ENCODE peak calls at places on chromosome 12, in eight cellular contexts. G, C, J, E, Y, M, O and D are unnamed samples.

GRCh38 chr12:12214635-12215131 is 52.2 kb downstream of the LRP6 start:
- DNase-seq in G (no peak), C (peak), J (no peak), E (no peak), Y (no peak), M (no peak), O (no peak), D (no peak)

GRCh38 chr12:79001404-79001803 is 136.8 kb downstream of the SYT1 start:
- DNase-seq in G (no peak), C (no peak), J (no peak), E (no peak), Y (no peak), M (no peak), O (no peak), D (no peak)

GRCh38 chr12:104494137-104494815 is 37.5 kb downstream of the CHST11 start:
- DNase-seq in G (no peak), C (no peak), J (no peak), E (no peak), Y (no peak), M (no peak), O (no peak), D (no peak)

GRCh38 chr12:89540586-89540985 is 14.7 kb upstream of the POC1B start:
- DNase-seq in G (no peak), C (no peak), J (no peak), E (no peak), Y (no peak), M (no peak), O (no peak), D (no peak)

GRCh38 chr12:76768566-76768965 is 4.7 kb downstream of the ZDHHC17 start:
- DNase-seq in G (no peak), C (no peak), J (no peak), E (no peak), Y (no peak), M (no peak), O (no peak), D (no peak)

GRCh38 chr12:4962539-4963486 is 53.1 kb downstream of the KCNA1 start:
- DNase-seq in G (no peak), C (no peak), J (no peak), E (no peak), Y (no peak), M (no peak), O (no peak), D (no peak)

GRCh38 chr12:96872946-96873345 is 34.1 kb upstream of the NEDD1 start:
- DNase-seq in G (no peak), C (no peak), J (no peak), E (no peak), Y (no peak), M (no peak), O (no peak), D (no peak)

GRCh38 chr12:46187023-46187422 is 81.8 kb downstream of the SLC38A1 start:
- DNase-seq in G (peak), C (no peak), J (peak), E (no peak), Y (no peak), M (no peak), O (no peak), D (no peak)

GRCh38 chr12:11650697-11651281 is 1.3 kb downstream of the ETV6 start:
- DNase-seq in G (no peak), C (no peak), J (no peak), E (no peak), Y (no peak), M (no peak), O (no peak), D (no peak)

GRCh38 chr12:9122166-9122609 is 6.5 kb upstream of the A2M start:
- DNase-seq in G (no peak), C (no peak), J (no peak), E (no peak), Y (no peak), M (no peak), O (no peak), D (no peak)

GRCh38 chr12:23221926-23222325 is 597.0 kb downstream of the ETNK1 start:
- DNase-seq in G (no peak), C (no peak), J (no peak), E (no peak), Y (no peak), M (no peak), O (no peak), D (no peak)

GRCh38 chr12:93375906-93376305 is 1.8 kb upstream of the NUDT4 start:
- DNase-seq in G (no peak), C (no peak), J (no peak), E (no peak), Y (no peak), M (no peak), O (no peak), D (no peak)

GRCh38 chr12:129635003-129635685 is 268.7 kb downstream of the TMEM132D start:
- DNase-seq in G (no peak), C (no peak), J (no peak), E (no peak), Y (no peak), M (no peak), O (no peak), D (no peak)

GRCh38 chr12:93853698-93854478 is 176.7 kb downstream of the CRADD start:
- DNase-seq in G (no peak), C (no peak), J (no peak), E (no peak), Y (no peak), M (no peak), O (no peak), D (no peak)

GRCh38 chr12:32399373-32400113 is at the start of gene FGD4:
- DNase-seq in G (peak), C (peak), J (peak), E (peak), Y (peak), M (peak), O (peak), D (peak)

DNA sequence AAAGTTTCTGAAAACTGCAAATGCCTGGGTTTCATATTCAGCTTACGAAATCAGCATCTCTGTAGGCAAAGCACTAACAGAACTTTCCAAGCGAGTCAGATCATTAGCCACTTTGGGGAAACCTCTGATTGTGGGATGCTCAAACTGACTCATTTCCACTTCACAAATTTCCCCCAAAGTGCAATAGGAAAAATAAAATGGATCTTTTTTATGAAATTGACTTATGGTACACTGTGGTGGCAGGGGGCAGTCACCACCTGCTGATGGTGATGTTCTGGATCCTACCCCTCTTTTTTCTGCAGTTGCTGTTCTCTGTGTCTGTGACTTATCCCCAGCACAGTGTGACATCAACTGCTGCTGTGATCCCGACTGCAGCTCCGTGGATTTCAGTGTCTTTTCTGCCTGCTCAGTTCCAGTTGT is 5.6 kb downstream of the TCTN1 start:
- DNase-seq in G (no peak), C (no peak), J (no peak), E (no peak), Y (no peak), M (no peak), O (no peak), D (no peak)
- TF ChIP-seq POLR2A in G (no peak), C (no peak), J (no peak), E (no peak), Y (no peak), M (no peak), O (no peak), D (no peak)

DNA sequence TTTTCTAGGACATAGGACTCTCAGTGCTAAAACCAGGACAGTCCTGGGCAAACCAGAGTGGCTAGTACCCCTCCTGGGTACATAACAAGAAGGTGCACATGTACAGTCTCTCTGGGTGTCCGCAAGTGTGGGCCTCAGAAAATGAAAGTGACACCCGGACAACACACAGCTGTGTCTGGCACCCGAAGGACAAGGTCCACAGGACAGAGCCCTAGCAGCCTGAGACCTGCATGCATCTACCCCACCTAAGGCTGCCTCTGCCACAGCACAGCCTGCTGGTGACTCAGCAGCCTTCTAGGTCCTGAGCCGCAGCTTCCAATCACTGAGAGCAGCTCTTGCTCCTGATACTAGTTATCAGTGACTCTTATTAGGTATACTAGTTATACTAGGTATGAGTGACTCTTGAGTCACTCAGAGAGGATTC is 784.1 kb upstream of the TBX3 start:
- DNase-seq in G (no peak), C (peak), J (no peak), E (no peak), Y (peak), M (no peak), O (no peak), D (no peak)
- TF ChIP-seq CTCF in G (no peak), C (peak), J (no peak), E (no peak), Y (peak), M (peak), O (no peak), D (no peak)

DNA sequence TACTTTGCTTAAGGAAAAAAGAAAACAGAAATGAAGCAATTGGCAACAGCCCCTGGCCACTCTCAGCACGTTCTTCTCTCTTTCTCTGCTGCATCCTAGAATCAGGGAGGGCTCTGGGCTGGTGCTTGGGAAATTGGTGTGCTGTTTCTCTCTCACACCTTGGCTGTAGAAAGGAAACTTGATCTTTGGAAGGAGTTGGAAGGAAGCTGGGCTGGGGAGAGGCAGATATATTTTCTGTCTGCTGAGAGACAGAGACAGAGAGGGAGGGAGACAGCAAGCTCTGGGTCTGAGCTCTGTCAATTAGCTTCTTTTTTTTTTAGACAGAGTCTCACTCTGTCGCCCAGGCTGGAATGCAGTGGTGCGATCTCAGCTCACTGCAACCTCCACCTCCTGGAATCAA is 27.3 kb downstream of the NOS1 start:
- DNase-seq in G (no peak), C (no peak), J (no peak), E (no peak), Y (no peak), M (no peak), O (no peak), D (peak)
- H3K27ac ChIP-seq in G (no peak), C (no peak), J (no peak), E (no peak), Y (no peak), M (no peak), O (no peak), D (peak)

GRCh38 chr12:122081108-122081696 is 2.6 kb downstream of the MLXIP start:
- DNase-seq in G (no peak), C (no peak), J (peak), E (no peak), Y (peak), M (no peak), O (no peak), D (no peak)

GRCh38 chr12:122081697-122082221 is 3.2 kb downstream of the MLXIP start:
- DNase-seq in G (no peak), C (no peak), J (peak), E (peak), Y (peak), M (no peak), O (no peak), D (peak)

GRCh38 chr12:122079532-122080081 is 1.1 kb downstream of the MLXIP start:
- DNase-seq in G (no peak), C (no peak), J (no peak), E (no peak), Y (peak), M (no peak), O (no peak), D (peak)

GRCh38 chr12:122079038-122079531 is 529 bp downstream of the MLXIP start:
- DNase-seq in G (no peak), C (peak), J (peak), E (peak), Y (peak), M (peak), O (no peak), D (peak)

GRCh38 chr12:122080149-122081107 is 1.9 kb downstream of the MLXIP start:
- DNase-seq in G (peak), C (peak), J (peak), E (no peak), Y (peak), M (no peak), O (no peak), D (peak)
- TF ChIP-seq POLR2A in G (peak), C (no peak), J (peak), E (peak), Y (peak), M (no peak), O (no peak), D (peak)

GRCh38 chr12:121009744-121010143 is 6.5 kb downstream of the C12orf43 start:
- DNase-seq in G (no peak), C (peak), J (no peak), E (no peak), Y (no peak), M (no peak), O (no peak), D (no peak)
- TF ChIP-seq CTCF in G (no peak), C (peak), J (no peak), E (no peak), Y (peak), M (peak), O (peak), D (no peak)

DNA sequence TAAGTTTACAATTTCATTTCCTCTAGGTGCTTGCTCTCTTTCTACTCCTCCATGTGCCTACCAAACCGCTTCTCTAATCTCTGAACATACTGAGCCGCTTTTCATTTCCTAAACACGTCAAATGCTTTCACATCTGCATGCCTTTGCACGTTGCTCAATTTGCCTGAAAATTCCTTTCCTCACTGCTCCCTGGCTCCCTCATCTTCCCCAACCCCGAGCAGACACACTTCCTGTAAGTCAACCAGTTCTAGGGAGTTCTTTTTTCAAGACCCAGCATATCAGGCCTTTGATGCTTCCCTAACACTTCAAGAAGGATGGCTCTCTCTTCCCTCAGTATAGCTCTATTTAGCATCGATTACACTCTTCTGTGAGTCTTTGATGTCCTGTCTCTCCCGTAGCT is 50.3 kb downstream of the LMO3 start:
- DNase-seq in G (no peak), C (no peak), J (no peak), E (no peak), Y (no peak), M (no peak), O (no peak), D (no peak)
- H3K27ac ChIP-seq in G (no peak), C (no peak), J (no peak), E (no peak), Y (no peak), M (no peak), O (no peak), D (no peak)

DNA sequence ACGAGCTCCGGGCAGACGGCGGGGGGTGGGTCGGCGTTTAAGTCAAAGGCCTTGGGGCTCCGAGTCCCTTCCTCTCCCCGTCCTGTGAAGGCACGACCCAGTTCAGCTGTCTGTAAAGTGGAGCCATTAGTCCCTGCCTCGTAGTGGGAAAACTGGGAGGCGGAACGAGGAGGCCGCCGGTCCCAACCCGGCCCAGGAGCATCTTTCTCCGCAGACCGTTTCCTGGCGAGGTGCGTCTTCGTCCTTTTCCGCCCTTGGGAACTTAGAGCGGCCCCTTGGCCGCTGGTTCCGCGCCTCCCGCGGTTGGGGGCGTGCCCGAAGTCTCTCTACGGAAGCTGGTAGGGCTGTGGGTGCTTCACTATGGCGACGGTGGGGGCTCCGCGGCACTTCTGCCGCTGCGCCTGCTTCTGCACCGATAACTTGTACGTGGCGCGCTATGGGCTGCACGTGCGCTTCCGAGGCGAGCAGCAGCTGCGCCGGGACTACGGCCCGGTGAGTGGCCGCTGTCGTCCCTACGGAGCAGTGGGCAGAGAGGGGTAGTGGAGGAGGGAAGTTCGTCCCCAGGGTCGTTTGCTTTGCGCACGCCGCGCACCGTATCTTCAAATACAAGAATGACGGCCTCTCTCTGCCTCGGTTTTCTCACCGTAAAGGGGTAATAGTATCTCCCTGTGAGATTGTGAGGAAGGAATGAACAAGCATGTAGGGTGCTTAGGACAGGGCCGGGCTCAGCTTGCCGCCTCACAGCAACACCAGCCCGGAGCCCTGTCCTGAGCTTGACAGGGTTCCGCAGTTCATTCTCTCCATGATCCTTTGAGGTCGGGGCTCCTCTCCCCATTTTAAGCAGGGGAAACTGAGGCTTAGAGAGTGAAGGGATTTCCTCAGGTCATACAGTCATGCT is at the start of gene OGFOD2:
- DNase-seq in G (peak), C (peak), J (peak), E (peak), Y (peak), M (peak), O (peak), D (peak)
- TF ChIP-seq POLR2A in G (no peak), C (peak), J (peak), E (no peak), Y (peak), M (peak), O (no peak), D (peak)

GRCh38 chr12:642633-643477 is 20.4 kb downstream of the NINJ2 start:
- DNase-seq in G (no peak), C (peak), J (peak), E (peak), Y (peak), M (peak), O (no peak), D (peak)
- TF ChIP-seq CTCF in G (peak), C (peak), J (peak), E (no peak), Y (peak), M (peak), O (peak), D (peak)

GRCh38 chr12:91273542-91273941 is 90.9 kb upstream of the DCN start:
- DNase-seq in G (no peak), C (no peak), J (no peak), E (no peak), Y (no peak), M (no peak), O (no peak), D (no peak)
- H3K27ac ChIP-seq in G (peak), C (no peak), J (peak), E (peak), Y (peak), M (peak), O (peak), D (peak)